ENCODE peak calls at places on chromosomes 2 and 18, in five cellular contexts. N is HepG2, V is Panc1, T is HCT116, K is GM12878. H is an unnamed sample.
A peak's percentile ranks its signal among the peaks of the same experiment; 100 is the strongest.

GRCh38 chr18:24530630-24531111 is 70.2 kb downstream of the HRH4 start:
- DNase-seq in N (no peak), V (no peak), T (peak; percentile 42), K (no peak), H (no peak)

GRCh38 chr2:3377279-3377611 is 373 bp downstream of the EIPR1 start:
- DNase-seq in N (peak; percentile 75), V (no peak), T (peak; percentile 33), K (peak; percentile 19), H (peak; percentile 44)

GRCh38 chr18:62522178-62522509 is 681 bp upstream of the ZCCHC2 start:
- DNase-seq in N (no peak), V (no peak), T (no peak), K (no peak), H (no peak)

GRCh38 chr2:234266952-234267351 is 216.4 kb downstream of the SPP2 start:
- DNase-seq in N (no peak), V (no peak), T (no peak), K (no peak), H (no peak)

GRCh38 chr2:73175663-73176204 is 26.6 kb upstream of the NOTO start:
- DNase-seq in N (peak; percentile 53), V (no peak), T (no peak), K (no peak), H (peak; percentile 28)

GRCh38 chr2:240916571-240917008 is 10.5 kb downstream of the CROCC2 start:
- DNase-seq in N (no peak), V (no peak), T (no peak), K (no peak), H (no peak)

GRCh38 chr18:2971741-2972552 is 41.0 kb downstream of the LPIN2 start:
- DNase-seq in N (no peak), V (no peak), T (no peak), K (peak; percentile 90), H (peak; percentile 80)

GRCh38 chr2:198414976-198415375 is 610.6 kb downstream of the PLCL1 start:
- DNase-seq in N (no peak), V (no peak), T (no peak), K (no peak), H (no peak)

GRCh38 chr2:203804766-203805484 is 62.6 kb upstream of the CTLA4 start:
- DNase-seq in N (no peak), V (no peak), T (no peak), K (no peak), H (no peak)

GRCh38 chr2:229392214-229392613 is 121.1 kb upstream of the PID1 start:
- DNase-seq in N (no peak), V (no peak), T (no peak), K (no peak), H (no peak)

GRCh38 chr2:60707750-60708371 is 48.2 kb upstream of the PAPOLG start:
- DNase-seq in N (peak; percentile 49), V (peak; percentile 18), T (peak; percentile 10), K (peak; percentile 2), H (peak; percentile 4)

GRCh38 chr2:44005831-44006230 is 10.0 kb upstream of the LRPPRC start:
- DNase-seq in N (no peak), V (no peak), T (no peak), K (no peak), H (no peak)

GRCh38 chr2:69382547-69382946 is 4.5 kb downstream of the GFPT1 start:
- DNase-seq in N (no peak), V (no peak), T (no peak), K (no peak), H (no peak)

GRCh38 chr18:22021701-22022100 is 147.7 kb upstream of the GATA6 start:
- DNase-seq in N (peak; percentile 69), V (no peak), T (no peak), K (no peak), H (no peak)

GRCh38 chr2:128317186-128317897 is 1.3 kb downstream of the HS6ST1 start:
- DNase-seq in N (peak; percentile 63), V (no peak), T (no peak), K (peak; percentile 11), H (peak; percentile 57)

GRCh38 chr2:72919414-72920316 is 2.3 kb downstream of the EMX1 start:
- DNase-seq in N (no peak), V (no peak), T (no peak), K (no peak), H (no peak)

GRCh38 chr2:68190991-68191731 is 33.5 kb downstream of the PNO1 start:
- DNase-seq in N (peak; percentile 15), V (peak; percentile 80), T (peak; percentile 27), K (no peak), H (no peak)

GRCh38 chr2:71592181-71592711 is 138.9 kb downstream of the DYSF start:
- DNase-seq in N (no peak), V (no peak), T (no peak), K (no peak), H (no peak)

GRCh38 chr2:198376677-198377076 is 572.3 kb downstream of the PLCL1 start:
- DNase-seq in N (no peak), V (no peak), T (peak; percentile 3), K (no peak), H (no peak)

GRCh38 chr2:173199303-173199702 is 123.7 kb downstream of the MAP3K20 start:
- DNase-seq in N (no peak), V (no peak), T (no peak), K (no peak), H (no peak)

GRCh38 chr2:241846406-241846805 is 12.3 kb downstream of the PDCD1 start:
- DNase-seq in N (no peak), V (no peak), T (no peak), K (no peak), H (no peak)

GRCh38 chr18:67400502-67401117 is 115.9 kb downstream of the DSEL start:
- DNase-seq in N (no peak), V (no peak), T (no peak), K (no peak), H (no peak)

GRCh38 chr2:149741646-149742045 is 154.1 kb upstream of the MMADHC start:
- DNase-seq in N (no peak), V (no peak), T (no peak), K (no peak), H (no peak)

GRCh38 chr2:42917374-42918017 is 125.1 kb upstream of the HAAO start:
- DNase-seq in N (no peak), V (no peak), T (no peak), K (no peak), H (no peak)

GRCh38 chr2:162490052-162490717 is 146.3 kb downstream of the GCA start:
- DNase-seq in N (peak; percentile 17), V (no peak), T (no peak), K (peak; percentile 24), H (no peak)

GRCh38 chr2:81395746-81396145 is 1091.2 kb upstream of the LRRTM1 start:
- DNase-seq in N (no peak), V (no peak), T (no peak), K (no peak), H (no peak)

GRCh38 chr2:154924531-154924930 is 226.0 kb downstream of the KCNJ3 start:
- DNase-seq in N (no peak), V (no peak), T (no peak), K (no peak), H (no peak)

GRCh38 chr2:235610696-235611257 is 116.9 kb downstream of the AGAP1 start:
- DNase-seq in N (no peak), V (no peak), T (no peak), K (no peak), H (no peak)

GRCh38 chr2:6846967-6847695 is 18.6 kb downstream of the CMPK2 start:
- DNase-seq in N (no peak), V (no peak), T (no peak), K (no peak), H (no peak)

GRCh38 chr18:31100598-31101147 is 1.5 kb downstream of the DSC2 start:
- DNase-seq in N (peak; percentile 43), V (no peak), T (no peak), K (no peak), H (no peak)

GRCh38 chr18:76346490-76347130 is 148.4 kb downstream of the ZNF516 start:
- DNase-seq in N (no peak), V (no peak), T (no peak), K (no peak), H (no peak)

GRCh38 chr2:128978155-128978707 is 659.6 kb upstream of the HS6ST1 start:
- DNase-seq in N (no peak), V (no peak), T (no peak), K (no peak), H (no peak)

GRCh38 chr2:100283724-100284501 is 38.4 kb downstream of the LONRF2 start:
- DNase-seq in N (no peak), V (no peak), T (peak; percentile 66), K (no peak), H (no peak)
- TF ChIP-seq REST in N (no peak), V (no peak), T (no peak), K (no peak), H (no peak)

GRCh38 chr2:78082555-78082954 is 560.4 kb upstream of the LRRTM4 start:
- DNase-seq in N (no peak), V (no peak), T (no peak), K (no peak), H (no peak)

DNA sequence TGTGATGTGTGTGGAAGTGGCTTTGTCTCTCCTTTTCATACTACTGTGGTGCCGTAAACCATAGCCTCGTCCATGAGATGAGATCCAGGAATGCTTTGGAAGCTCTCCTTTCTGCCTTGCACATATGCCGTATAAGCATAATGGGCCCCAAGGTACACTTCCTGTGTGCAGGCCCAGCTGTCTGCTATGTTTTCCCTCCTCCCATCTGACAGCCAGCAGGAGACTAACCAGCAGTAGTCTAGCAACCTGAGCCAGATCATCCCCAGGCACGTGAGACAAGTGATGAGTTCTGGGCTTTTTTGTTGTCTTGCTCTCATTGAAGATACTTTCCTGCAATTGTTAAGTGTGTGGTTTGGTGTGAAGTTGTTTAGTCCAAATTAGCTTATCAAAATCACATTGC is 555.5 kb upstream of the LRRTM4 start:
- DNase-seq in N (no peak), V (no peak), T (no peak), K (no peak), H (no peak)
- H3K27ac ChIP-seq in N (no peak overlapping the region), V (no peak overlapping the region), T (no peak overlapping the region), K (no peak overlapping the region), H (no peak overlapping the region)

GRCh38 chr2:12819098-12819465 is 102.3 kb downstream of the TRIB2 start:
- DNase-seq in N (no peak), V (no peak), T (no peak), K (no peak), H (peak; percentile 78)
- TF ChIP-seq REST in N (no peak), V (no peak), T (no peak), K (no peak), H (no peak)

GRCh38 chr2:114082731-114083433 is 193.0 kb downstream of the ACTR3 start:
- DNase-seq in N (no peak), V (no peak), T (no peak), K (no peak), H (no peak)
- H3K27ac ChIP-seq in N (no peak overlapping the region), V (no peak overlapping the region), T (no peak overlapping the region), K (no peak overlapping the region), H (no peak overlapping the region)

GRCh38 chr2:138564586-138565250 is 63.1 kb downstream of the SPOPL start:
- DNase-seq in N (no peak), V (no peak), T (no peak), K (no peak), H (no peak)

GRCh38 chr2:138559648-138560047 is 58.1 kb downstream of the SPOPL start:
- DNase-seq in N (no peak), V (no peak), T (no peak), K (no peak), H (no peak)

DNA sequence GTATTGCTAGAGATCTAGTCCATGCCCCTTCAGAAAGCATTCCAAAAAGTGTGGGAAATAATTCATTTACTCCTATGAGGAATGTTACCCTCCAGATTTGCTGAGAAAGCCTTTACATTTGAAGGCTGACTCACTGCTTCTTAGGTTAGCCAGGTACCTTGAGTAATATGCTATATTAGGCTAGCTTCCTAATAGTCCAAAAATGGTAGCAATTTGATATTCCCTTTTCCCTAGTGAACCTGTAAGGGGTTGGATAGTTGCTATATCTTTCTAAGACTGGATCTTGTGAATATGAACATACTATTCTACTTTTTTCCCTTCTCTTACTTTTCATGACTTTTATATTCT is 63.7 kb downstream of the SPOPL start:
- DNase-seq in N (no peak), V (no peak), T (no peak), K (no peak), H (no peak)
- TF ChIP-seq REST in N (no peak), V (no peak), T (no peak), K (no peak), H (no peak)